ENCODE peak calls at places on chromosomes 7 and 10, in four cellular contexts. T is neural progenitor cell, P is keratinocyte, F is kidney epithelial cell. X is an unnamed sample.

GRCh38 chr7:151115121-151115835 is 29.0 kb downstream of the AGAP3 start:
- DNase-seq in T (peak; percentile 79), P (no peak), F (no peak), X (no peak)

GRCh38 chr7:128168667-128169210 is 72.3 kb upstream of the LEP start:
- DNase-seq in T (peak; percentile 92), P (no peak), F (no peak), X (no peak)

GRCh38 chr7:45589915-45590678 is 15.9 kb downstream of the ADCY1 start:
- DNase-seq in T (no peak), P (no peak), F (no peak), X (no peak)

GRCh38 chr7:5477723-5478531 is 54.3 kb upstream of the TNRC18 start:
- DNase-seq in T (peak; percentile 77), P (no peak), F (no peak), X (no peak)

GRCh38 chr10:125531470-125531869 is 151.5 kb downstream of the TEX36 start:
- DNase-seq in T (peak; percentile 59), P (no peak), F (peak; percentile 26), X (no peak)

GRCh38 chr7:926061-927030 is 28.1 kb downstream of the ADAP1 start:
- DNase-seq in T (no peak), P (no peak), F (no peak), X (no peak)

GRCh38 chr10:78634389-78634815 is 434.4 kb upstream of the ZMIZ1 start:
- DNase-seq in T (peak; percentile 22), P (no peak), F (peak; percentile 26), X (no peak)

GRCh38 chr10:120221873-120222485 is 235.0 kb upstream of the PLPP4 start:
- DNase-seq in T (peak; percentile 64), P (peak; percentile 4), F (peak; percentile 18), X (peak; percentile 82)

GRCh38 chr10:84328303-84329093 is at the start of gene CCSER2:
- DNase-seq in T (peak; percentile 98), P (peak; percentile 71), F (peak; percentile 85), X (peak; percentile 92)
- TF ChIP-seq CTCF in T (peak; percentile 30), P (no peak), F (no peak), X (peak; percentile 47)

GRCh38 chr7:3482147-3482921 is 181.3 kb downstream of the SDK1 start:
- DNase-seq in T (peak; percentile 77), P (no peak), F (no peak), X (no peak)
- TF ChIP-seq CTCF in T (peak; percentile 78), P (peak; percentile 72), F (peak; percentile 75), X (peak; percentile 31)

DNA sequence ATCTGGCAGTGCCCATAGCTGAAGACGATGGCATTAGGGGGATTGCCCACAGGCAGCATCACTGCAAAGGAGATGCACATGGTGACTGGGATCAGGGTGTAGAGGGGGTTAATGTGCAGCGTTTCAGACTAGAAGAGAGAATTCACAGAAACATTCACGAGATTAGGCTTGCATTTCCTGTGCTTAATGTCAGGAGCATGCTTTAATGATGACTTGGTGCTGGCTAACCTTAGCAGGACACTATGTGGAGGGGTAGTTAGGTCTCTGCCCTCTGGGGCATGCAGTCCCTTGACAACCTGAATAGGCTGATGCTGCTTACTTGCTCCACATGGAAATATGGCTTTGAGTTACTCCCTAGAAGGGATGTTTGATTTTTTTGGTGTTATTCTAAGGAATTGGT is 21.8 kb downstream of the STMP1 start:
- DNase-seq in T (no peak), P (no peak), F (no peak), X (peak; percentile 55)
- TF ChIP-seq CTCF in T (no peak), P (no peak), F (no peak), X (no peak)

GRCh38 chr10:29734640-29734979 is 99.8 kb upstream of the SVIL start:
- DNase-seq in T (no peak), P (no peak), F (no peak), X (no peak)

GRCh38 chr10:29736325-29737208 is 101.8 kb upstream of the SVIL start:
- DNase-seq in T (peak; percentile 84), P (no peak), F (no peak), X (no peak)

GRCh38 chr10:29737209-29737565 is 102.4 kb upstream of the SVIL start:
- DNase-seq in T (no peak), P (no peak), F (no peak), X (no peak)

GRCh38 chr10:29734980-29735627 is 100.3 kb upstream of the SVIL start:
- DNase-seq in T (peak; percentile 75), P (no peak), F (no peak), X (no peak)

GRCh38 chr10:29735628-29736324 is 101.0 kb upstream of the SVIL start:
- DNase-seq in T (peak; percentile 86), P (no peak), F (peak; percentile 55), X (no peak)
- TF ChIP-seq CTCF in T (peak; percentile 90), P (peak; percentile 92), F (peak; percentile 75), X (peak; percentile 93)

GRCh38 chr7:158228986-158229385 is 358.6 kb downstream of the PTPRN2 start:
- DNase-seq in T (peak; percentile 66), P (no peak), F (no peak), X (no peak)
- TF ChIP-seq CTCF in T (peak; percentile 68), P (no peak), F (no peak), X (no peak)

GRCh38 chr7:43906327-43907010 is at the start of gene URGCP:
- DNase-seq in T (peak; percentile 79), P (no peak), F (no peak), X (no peak)

GRCh38 chr7:43905209-43905946 is 1.0 kb downstream of the URGCP start:
- DNase-seq in T (no peak), P (no peak), F (no peak), X (peak; percentile 34)

GRCh38 chr7:43904533-43905208 is 1.7 kb downstream of the URGCP start:
- DNase-seq in T (no peak), P (no peak), F (no peak), X (peak; percentile 57)

GRCh38 chr7:43902542-43903054 is 3.8 kb downstream of the URGCP start:
- DNase-seq in T (no peak), P (no peak), F (no peak), X (no peak)

GRCh38 chr7:43905954-43906326 is 456 bp downstream of the URGCP start:
- DNase-seq in T (peak; percentile 53), P (no peak), F (no peak), X (no peak)
- TF ChIP-seq CTCF in T (no peak), P (no peak), F (no peak), X (no peak)

DNA sequence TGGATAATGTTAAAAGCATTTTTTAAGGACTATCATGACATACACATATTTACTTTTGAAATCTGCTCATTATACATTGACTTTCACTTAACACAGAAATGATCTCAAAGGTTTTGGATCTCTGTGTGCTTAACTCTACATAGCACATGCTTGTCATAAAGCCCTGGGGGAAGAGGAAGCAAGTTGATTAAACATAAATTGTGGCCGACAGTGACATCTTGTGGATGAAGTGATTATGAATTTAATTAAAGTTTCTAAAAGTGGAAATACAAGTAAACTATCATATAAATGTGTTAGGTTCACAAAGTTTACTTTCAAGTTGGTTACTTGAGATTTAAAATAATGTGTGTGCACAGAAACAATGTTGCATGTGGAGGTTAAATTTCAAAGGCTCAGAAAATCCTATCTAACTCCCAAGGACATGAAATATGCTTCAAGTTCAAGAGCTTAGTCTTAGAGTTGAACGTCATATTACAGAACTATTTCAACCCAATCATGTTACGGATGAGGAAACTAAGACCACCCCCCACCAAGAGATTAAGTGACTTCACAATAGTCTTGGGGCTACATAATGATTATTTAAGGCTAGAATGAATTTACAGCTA is 1247.8 kb downstream of the GATA3 start:
- DNase-seq in T (peak; percentile 55), P (peak; percentile 23), F (peak; percentile 23), X (peak; percentile 49)
- TF ChIP-seq CTCF in T (peak; percentile 60), P (no peak), F (peak; percentile 13), X (peak; percentile 80)